ENCODE peak calls at places on chromosomes 4 and X, in ten cellular contexts. L, I, H, B, V, Q, F, N, K and C are unnamed samples.
A peak's percentile ranks its signal among the peaks of the same experiment; 100 is the strongest.

GRCh38 chr4:121706595-121707021 is 9.8 kb upstream of the ANXA5 start:
- DNase-seq in L (no peak), I (peak; percentile 89), H (no peak), B (no peak), V (peak; percentile 76), Q (no peak), F (no peak), N (peak; percentile 84), K (no peak), C (peak; percentile 83)

GRCh38 chr4:2008671-2008920 is 178 bp downstream of the NELFA start:
- DNase-seq in L (no peak), I (no peak), H (no peak), B (no peak), V (no peak), Q (no peak), F (no peak), N (no peak), K (no peak), C (no peak)

GRCh38 chrX:77779695-77780094 is 6.3 kb downstream of the ATRX start:
- DNase-seq in L (no peak), I (no peak), H (no peak), B (no peak), V (no peak), Q (no peak), F (no peak), N (no peak), K (no peak), C (no peak)

GRCh38 chr4:154626793-154627484 is 14.5 kb upstream of the FGG start:
- DNase-seq in L (peak; percentile 69), I (no peak), H (no peak), B (peak; percentile 34), V (peak; percentile 49), Q (peak; percentile 19), F (no peak), N (peak; percentile 83), K (peak; percentile 24), C (peak; percentile 48)

GRCh38 chr4:152480901-152481300 is 55.0 kb downstream of the FBXW7 start:
- DNase-seq in L (no peak), I (no peak), H (no peak), B (no peak), V (no peak), Q (no peak), F (no peak), N (no peak), K (no peak), C (no peak)

GRCh38 chrX:134623293-134624045 is 34.8 kb downstream of the PLAC1 start:
- DNase-seq in L (no peak), I (no peak), H (no peak), B (no peak), V (no peak), Q (no peak), F (no peak), N (no peak), K (no peak), C (peak; percentile 24)

GRCh38 chr4:123043013-123043412 is 120.6 kb upstream of the NUDT6 start:
- DNase-seq in L (no peak), I (peak; percentile 12), H (no peak), B (no peak), V (peak; percentile 4), Q (no peak), F (no peak), N (no peak), K (no peak), C (peak; percentile 15)

GRCh38 chr4:44149242-44149641 is 299.4 kb downstream of the KCTD8 start:
- DNase-seq in L (no peak), I (no peak), H (no peak), B (no peak), V (no peak), Q (no peak), F (no peak), N (no peak), K (no peak), C (no peak)

GRCh38 chr4:71130827-71131603 is 137.6 kb downstream of the DCK start:
- DNase-seq in L (peak; percentile 3), I (no peak), H (no peak), B (peak; percentile 54), V (no peak), Q (no peak), F (no peak), N (peak; percentile 58), K (peak; percentile 37), C (peak; percentile 67)

GRCh38 chr4:185270885-185271284 is 61.5 kb downstream of the SNX25 start:
- DNase-seq in L (no peak), I (no peak), H (no peak), B (no peak), V (no peak), Q (no peak), F (no peak), N (no peak), K (no peak), C (no peak)

GRCh38 chr4:184588893-184589292 is 60.4 kb downstream of the CASP3 start:
- DNase-seq in L (peak; percentile 84), I (no peak), H (no peak), B (no peak), V (no peak), Q (no peak), F (no peak), N (peak; percentile 55), K (no peak), C (peak; percentile 53)

GRCh38 chr4:123162859-123163258 is 233.7 kb upstream of the SPRY1 start:
- DNase-seq in L (no peak), I (no peak), H (no peak), B (no peak), V (no peak), Q (no peak), F (no peak), N (no peak), K (no peak), C (no peak)

GRCh38 chr4:8871417-8872401 is at the start of gene HMX1:
- DNase-seq in L (peak; percentile 52), I (no peak), H (no peak), B (no peak), V (no peak), Q (peak; percentile 15), F (peak; percentile 33), N (peak; percentile 36), K (no peak), C (no peak)

GRCh38 chr4:172042714-172043114 is 229.5 kb downstream of the GALNTL6 start:
- DNase-seq in L (peak; percentile 18), I (peak; percentile 13), H (no peak), B (peak; percentile 95), V (no peak), Q (no peak), F (no peak), N (peak; percentile 50), K (no peak), C (no peak)

GRCh38 chr4:153553820-153554173 is 87.6 kb downstream of the TMEM131L start:
- DNase-seq in L (no peak), I (no peak), H (no peak), B (no peak), V (no peak), Q (no peak), F (no peak), N (no peak), K (no peak), C (no peak)

GRCh38 chr4:180932365-180933001 is 1310.7 kb upstream of the TENM3 start:
- DNase-seq in L (no peak), I (no peak), H (no peak), B (no peak), V (no peak), Q (no peak), F (no peak), N (no peak), K (no peak), C (no peak)

GRCh38 chrX:132216283-132216682 is 3.0 kb downstream of the RAP2C start:
- DNase-seq in L (peak; percentile 13), I (no peak), H (no peak), B (no peak), V (peak; percentile 45), Q (no peak), F (no peak), N (no peak), K (no peak), C (no peak)

GRCh38 chr4:10173039-10173753 is 56.6 kb upstream of the WDR1 start:
- DNase-seq in L (no peak), I (no peak), H (no peak), B (no peak), V (no peak), Q (no peak), F (no peak), N (peak; percentile 17), K (no peak), C (no peak)

GRCh38 chrX:92249125-92249524 is 469.9 kb downstream of the PCDH11X start:
- DNase-seq in L (no peak), I (no peak), H (no peak), B (no peak), V (no peak), Q (no peak), F (no peak), N (no peak), K (no peak), C (no peak)

GRCh38 chr4:86496094-86497060 is 97.7 kb upstream of the PTPN13 start:
- DNase-seq in L (peak; percentile 66), I (peak; percentile 7), H (peak; percentile 37), B (peak; percentile 8), V (peak; percentile 52), Q (no peak), F (no peak), N (peak; percentile 61), K (peak; percentile 40), C (peak; percentile 49)

GRCh38 chr4:42925921-42926320 is 33.4 kb downstream of the GRXCR1 start:
- DNase-seq in L (no peak), I (no peak), H (no peak), B (no peak), V (no peak), Q (no peak), F (no peak), N (no peak), K (no peak), C (no peak)

GRCh38 chrX:152871260-152871659 is 26.6 kb upstream of the ZNF185 start:
- DNase-seq in L (no peak), I (no peak), H (no peak), B (no peak), V (no peak), Q (no peak), F (no peak), N (no peak), K (no peak), C (no peak)

GRCh38 chr4:168917150-168917779 is 92.8 kb downstream of the CBR4 start:
- DNase-seq in L (peak; percentile 72), I (peak; percentile 27), H (no peak), B (peak; percentile 41), V (peak; percentile 47), Q (no peak), F (no peak), N (no peak), K (peak; percentile 23), C (peak; percentile 67)

GRCh38 chr4:156803056-156803455 is 168.5 kb downstream of the PDGFC start:
- DNase-seq in L (no peak), I (no peak), H (no peak), B (no peak), V (no peak), Q (no peak), F (no peak), N (no peak), K (no peak), C (no peak)

GRCh38 chrX:134868766-134869495 is 121.9 kb upstream of the SMIM10 start:
- DNase-seq in L (peak; percentile 4), I (peak; percentile 5), H (no peak), B (no peak), V (no peak), Q (no peak), F (no peak), N (peak; percentile 66), K (peak; percentile 29), C (peak; percentile 78)

GRCh38 chr4:184805462-184806245 is 20.1 kb downstream of the ACSL1 start:
- DNase-seq in L (no peak), I (peak; percentile 50), H (no peak), B (no peak), V (no peak), Q (peak; percentile 66), F (peak; percentile 45), N (no peak), K (peak; percentile 24), C (no peak)

GRCh38 chr4:137432431-137432830 is 99.9 kb downstream of the PCDH18 start:
- DNase-seq in L (no peak), I (no peak), H (no peak), B (no peak), V (no peak), Q (no peak), F (no peak), N (no peak), K (no peak), C (peak; percentile 9)

GRCh38 chr4:101127176-101127790 is 220.0 kb downstream of the PPP3CA start:
- DNase-seq in L (peak; percentile 73), I (no peak), H (no peak), B (no peak), V (no peak), Q (no peak), F (no peak), N (no peak), K (no peak), C (peak; percentile 24)